ENCODE peak calls at places on chromosomes 3 and 15, in eight cellular contexts. H is Peyer's patch, M is natural killer cell, N is NCI-H524 treated with DMSO at 0.1 percent for 48 hours, Q is body of pancreas, L is NCI-H1694 treated with DMSO at 0.1 percent for 48 hours, B is EH, A is midbrain. F is an unnamed sample.

GRCh38 chr3:174094671-174095070 is 697.1 kb downstream of the NLGN1 start:
- DNase-seq in H (no peak), M (no peak), N (no peak), Q (no peak), L (no peak), B (no peak), A (no peak), F (no peak)

GRCh38 chr3:194675680-194676079 is 3.7 kb upstream of the LSG1 start:
- DNase-seq in H (no peak), M (no peak), N (no peak), Q (no peak), L (no peak), B (no peak), A (no peak), F (no peak)

GRCh38 chr3:120559228-120560061 is 36.7 kb upstream of the NDUFB4 start:
- DNase-seq in H (no peak), M (no peak), N (peak; percentile 81), Q (no peak), L (no peak), B (peak; percentile 90), A (peak; percentile 25), F (peak; percentile 93)

GRCh38 chr3:67624078-67624477 is 30.3 kb downstream of the SUCLG2 start:
- DNase-seq in H (no peak), M (no peak), N (no peak), Q (no peak), L (no peak), B (no peak), A (no peak), F (no peak)

GRCh38 chr15:40081691-40082194 is 26.9 kb downstream of the BMF start:
- DNase-seq in H (peak; percentile 66), M (no peak), N (no peak), Q (peak; percentile 86), L (no peak), B (peak; percentile 61), A (peak; percentile 88), F (peak; percentile 57)

GRCh38 chr3:98095870-98096269 is 8.9 kb downstream of the OR5AC2 start:
- DNase-seq in H (no peak), M (no peak), N (no peak), Q (no peak), L (no peak), B (no peak), A (no peak), F (no peak)

GRCh38 chr3:144358191-144358590 is 386.6 kb downstream of the DIPK2A start:
- DNase-seq in H (no peak), M (no peak), N (no peak), Q (no peak), L (no peak), B (no peak), A (no peak), F (no peak)

GRCh38 chr3:12829404-12829803 is 12.0 kb downstream of the RPL32 start:
- DNase-seq in H (no peak), M (no peak), N (no peak), Q (no peak), L (no peak), B (no peak), A (no peak), F (no peak)

F was measured in cerebellar cortex.